ENCODE peak calls at places on chromosomes 4 and X, in five cellular contexts. S, L, C, B and X are unnamed samples. For H3K36me3 and H3K4me1, the result is how much of the 10 kb centered on the place peaks cover.

GRCh38 chrX:18194688-18195087 is 26.0 kb downstream of the BEND2 start:
- DNase-seq in S (no peak), L (no peak), B (no peak), C (no peak), X (no peak)

GRCh38 chr4:121219222-121219621 is 55.1 kb upstream of the TNIP3 start:
- DNase-seq in C (no peak), L (no peak), S (no peak), B (no peak), X (no peak)

GRCh38 chrX:19593684-19594083 is 78.4 kb upstream of the MAP3K15 start:
- DNase-seq in S (peak), L (no peak), C (no peak), B (no peak), X (no peak)

GRCh38 chrX:115226929-115227328 is 7.0 kb downstream of the LRCH2 start:
- DNase-seq in C (peak), S (no peak), B (no peak), L (no peak), X (no peak)

GRCh38 chr4:54543088-54543795 is 114.5 kb upstream of the KIT start:
- DNase-seq in S (no peak), L (no peak), C (no peak), B (no peak), X (no peak)

GRCh38 chrX:30865020-30865419 is 24.0 kb downstream of the TAB3 start:
- DNase-seq in S (peak), B (no peak), C (peak), L (no peak), X (no peak)

GRCh38 chrX:2391869-2392606 is 108.7 kb downstream of the DHRSX start:
- DNase-seq in B (no peak), S (peak), L (no peak), C (no peak), X (no peak)

GRCh38 chr4:102104278-102104677 is 241.0 kb downstream of the SLC39A8 start:
- DNase-seq in S (no peak), B (no peak), C (no peak), L (no peak), X (no peak)

GRCh38 chrX:68824152-68824433 is 4.7 kb upstream of the EFNB1 start:
- DNase-seq in B (no peak), C (no peak), S (no peak), L (no peak), X (no peak)

GRCh38 chr4:186227744-186228513 is 622 bp downstream of the KLKB1 start:
- DNase-seq in B (no peak), L (no peak), S (no peak), C (no peak), X (no peak)

GRCh38 chrX:13023526-13024469 is 20.6 kb downstream of the FAM9C start:
- DNase-seq in C (no peak), B (no peak), S (no peak), L (no peak), X (no peak)

GRCh38 chr4:147731611-147732515 is at the start of gene ARHGAP10:
- DNase-seq in C (peak), B (no peak), L (peak), S (peak), X (peak)

GRCh38 chr4:173362666-173363065 is 8.1 kb upstream of the SAP30 start:
- DNase-seq in L (no peak), S (no peak), C (no peak), B (no peak), X (no peak)

GRCh38 chrX:48910926-48911406 is 480 bp downstream of the SLC35A2 start:
- DNase-seq in L (no peak), B (no peak), S (peak), C (no peak), X (no peak)

GRCh38 chr4:185019451-185020292 is 1.4 kb downstream of the HELT start:
- DNase-seq in C (peak), S (no peak), L (no peak), B (no peak), X (no peak)

GRCh38 chrX:128460835-128461234 is 408.6 kb upstream of the ACTRT1 start:
- DNase-seq in L (no peak), C (peak), S (no peak), B (no peak), X (no peak)

GRCh38 chr4:14841801-14842748 is 160.2 kb upstream of the CPEB2 start:
- DNase-seq in L (no peak), S (no peak), C (no peak), B (no peak), X (no peak)

GRCh38 chr4:98976716-98977115 is 18.8 kb upstream of the METAP1 start:
- DNase-seq in S (no peak), B (no peak), C (no peak), L (no peak), X (no peak)

GRCh38 chr4:154743683-154744340 is at the start of gene LRAT:
- DNase-seq in C (peak), S (peak), L (no peak), B (no peak), X (no peak)

GRCh38 chr4:27973056-27973455 is 1112.4 kb downstream of the STIM2 start:
- DNase-seq in L (no peak), B (no peak), S (no peak), C (no peak), X (no peak)

GRCh38 chrX:7943600-7944245 is 16.5 kb upstream of the PNPLA4 start:
- DNase-seq in S (no peak), B (no peak), C (no peak), L (no peak), X (no peak)

GRCh38 chr4:103099691-103100392 is at the start of gene BDH2:
- DNase-seq in B (no peak), S (peak), C (peak), L (no peak), X (peak)

GRCh38 chrX:150211988-150212387 is 151.1 kb upstream of the MAMLD1 start:
- DNase-seq in B (no peak), C (no peak), L (no peak), S (no peak), X (no peak)

GRCh38 chr4:148442830-148443549 is 776 bp upstream of the NR3C2 start:
- DNase-seq in C (no peak), L (no peak), S (no peak), B (no peak), X (peak)

GRCh38 chr4:41657561-41657960 is 91.0 kb downstream of the PHOX2B start:
- DNase-seq in L (no peak), C (no peak), S (no peak), B (no peak), X (no peak)

GRCh38 chr4:92969650-92970370 is 666.0 kb downstream of the GRID2 start:
- DNase-seq in L (no peak), B (no peak), C (no peak), S (no peak), X (no peak)

GRCh38 chr4:155777971-155778710 is 19.3 kb downstream of the GUCY1B1 start:
- DNase-seq in C (no peak), L (no peak), S (no peak), B (no peak), X (no peak)

GRCh38 chrX:17030580-17031285 is 84.3 kb downstream of the REPS2 start:
- DNase-seq in L (no peak), C (no peak), B (no peak), S (no peak), X (no peak)

GRCh38 chr4:109499513-109499912 is 60.5 kb upstream of the MCUB start:
- DNase-seq in L (no peak), S (no peak), C (no peak), B (no peak), X (no peak)
- H3K36me3 ChIP-seq in L (under half), S (half or more), C (under half), B (under half), X (under half)

GRCh38 chr4:76690091-76690905 is 207.6 kb downstream of the SOWAHB start:
- DNase-seq in B (no peak), L (no peak), C (no peak), S (no peak), X (no peak)
- H3K4me1 ChIP-seq in B (under half), L (half or more), C (under half), S (under half), X (under half)

GRCh38 chrX:38282044-38282443 is 45.3 kb downstream of the RPGR start:
- DNase-seq in S (no peak), L (no peak), C (peak), B (no peak), X (no peak)
- TF ChIP-seq CTCF in S (peak), L (peak), C (peak), B (no peak), X (no peak)

DNA sequence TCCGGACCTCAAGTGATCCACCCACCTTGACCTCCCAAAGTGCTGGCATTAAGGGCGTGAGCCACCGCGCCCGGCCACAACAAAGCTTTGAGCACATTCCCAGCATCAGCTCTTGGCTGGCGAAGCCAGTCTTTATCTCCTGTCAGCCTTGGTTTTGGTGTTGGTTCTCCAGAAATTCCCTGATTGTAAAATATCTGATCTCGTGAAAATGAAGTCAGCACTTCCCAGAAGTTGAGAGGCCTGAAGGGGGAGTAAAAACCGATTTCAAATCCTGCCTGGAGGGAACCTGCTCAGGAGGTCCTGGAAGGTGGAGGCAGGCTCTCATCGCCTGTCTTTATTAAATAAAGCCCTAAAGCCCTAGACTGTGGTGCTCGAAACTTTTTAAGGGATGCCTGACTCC is 33.6 kb downstream of the PTTG2 start:
- DNase-seq in S (no peak), B (no peak), L (no peak), C (no peak), X (peak)
- H3K36me3 ChIP-seq in S (under half), B (under half), L (under half), C (under half), X (under half)